ENCODE peak calls at places on chromosomes 16 and 17, in seven cellular contexts. S is Peyer's patch, U is tibial artery, Z is prostate gland, Y is PC-9, G is vagina, M is mesenchymal stem cell. C is an unnamed sample.
A peak's percentile ranks its signal among the peaks of the same experiment; 100 is the strongest.

GRCh38 chr17:66488874-66489273 is 186.5 kb downstream of the PRKCA start:
- DNase-seq in G (no peak), Z (no peak), U (no peak), Y (no peak), M (no peak), S (no peak), C (no peak)

GRCh38 chr17:39192901-39193300 is 4.6 kb downstream of the CACNB1 start:
- DNase-seq in Y (no peak), G (no peak), M (no peak), U (no peak), Z (no peak), S (no peak), C (no peak)

GRCh38 chr17:2282297-2282873 is 21.2 kb downstream of the SMG6 start:
- DNase-seq in M (peak; percentile 89), U (peak; percentile 30), Z (no peak), Y (peak; percentile 56), G (no peak), S (no peak), C (peak; percentile 71)

GRCh38 chr16:71954699-71955195 is 45.5 kb downstream of the PKD1L3 start:
- DNase-seq in Y (no peak), Z (no peak), G (no peak), M (no peak), S (no peak), U (no peak), C (no peak)

GRCh38 chr17:64507418-64507766 is 615 bp downstream of the CEP95 start:
- DNase-seq in G (no peak), U (no peak), S (no peak), Z (peak; percentile 15), M (peak; percentile 90), Y (peak; percentile 61), C (peak; percentile 75)

GRCh38 chr17:18028684-18029540 is 10.1 kb downstream of the ATPAF2 start:
- DNase-seq in Z (no peak), Y (no peak), G (no peak), S (peak; percentile 27), U (no peak), M (no peak), C (no peak)

GRCh38 chr16:71846443-71846842 is 667 bp downstream of the ATXN1L start:
- DNase-seq in G (no peak), Y (no peak), Z (no peak), M (peak; percentile 39), S (no peak), U (no peak), C (peak; percentile 15)

GRCh38 chr16:89785523-89786155 is 30.8 kb downstream of the FANCA start:
- DNase-seq in M (no peak), S (peak; percentile 80), Y (no peak), G (no peak), U (no peak), Z (no peak), C (no peak)

GRCh38 chr16:57736419-57737281 is 1.1 kb downstream of the KATNB1 start:
- DNase-seq in Y (peak; percentile 62), M (peak; percentile 91), G (no peak), S (peak; percentile 68), Z (no peak), U (no peak), C (peak; percentile 24)

GRCh38 chr17:980406-981291 is 1.1 kb upstream of the NXN start:
- DNase-seq in U (peak; percentile 76), M (peak; percentile 91), Z (peak; percentile 83), S (peak; percentile 90), Y (peak; percentile 73), G (no peak), C (peak; percentile 90)

GRCh38 chr16:67594956-67595355 is 32.6 kb downstream of the CTCF start:
- DNase-seq in U (no peak), Y (no peak), Z (no peak), M (peak; percentile 13), G (no peak), S (no peak), C (peak; percentile 39)

GRCh38 chr17:40075216-40076100 is 12.7 kb downstream of the THRA start:
- DNase-seq in Y (no peak), S (peak; percentile 86), Z (peak; percentile 85), G (no peak), M (peak; percentile 70), U (peak; percentile 91), C (peak; percentile 66)

GRCh38 chr16:1493746-1494094 is 560 bp downstream of the TELO2 start:
- DNase-seq in G (no peak), Z (no peak), S (no peak), Y (no peak), U (no peak), M (peak; percentile 42), C (peak; percentile 27)

GRCh38 chr16:2962334-2963073 is 1.6 kb upstream of the KREMEN2 start:
- DNase-seq in M (no peak), S (no peak), G (no peak), Y (no peak), Z (no peak), U (no peak), C (no peak)

GRCh38 chr17:9677411-9677810 is 32.1 kb downstream of the USP43 start:
- DNase-seq in S (no peak), M (no peak), Y (no peak), U (no peak), G (no peak), Z (no peak), C (no peak)

GRCh38 chr17:68197091-68197996 is 50.5 kb upstream of the AMZ2 start:
- DNase-seq in M (no peak), U (no peak), G (no peak), S (peak; percentile 61), Z (no peak), Y (no peak), C (peak; percentile 27)
- H3K4me3 ChIP-seq in M (no peak overlapping the region), U (peak overlapping the region; percentile 15), G (peak overlapping the region; percentile 50), S (peak overlapping the region; percentile 49), Z (peak overlapping the region; percentile 20), Y (peak overlapping the region; percentile 52), C (no peak overlapping the region)

DNA sequence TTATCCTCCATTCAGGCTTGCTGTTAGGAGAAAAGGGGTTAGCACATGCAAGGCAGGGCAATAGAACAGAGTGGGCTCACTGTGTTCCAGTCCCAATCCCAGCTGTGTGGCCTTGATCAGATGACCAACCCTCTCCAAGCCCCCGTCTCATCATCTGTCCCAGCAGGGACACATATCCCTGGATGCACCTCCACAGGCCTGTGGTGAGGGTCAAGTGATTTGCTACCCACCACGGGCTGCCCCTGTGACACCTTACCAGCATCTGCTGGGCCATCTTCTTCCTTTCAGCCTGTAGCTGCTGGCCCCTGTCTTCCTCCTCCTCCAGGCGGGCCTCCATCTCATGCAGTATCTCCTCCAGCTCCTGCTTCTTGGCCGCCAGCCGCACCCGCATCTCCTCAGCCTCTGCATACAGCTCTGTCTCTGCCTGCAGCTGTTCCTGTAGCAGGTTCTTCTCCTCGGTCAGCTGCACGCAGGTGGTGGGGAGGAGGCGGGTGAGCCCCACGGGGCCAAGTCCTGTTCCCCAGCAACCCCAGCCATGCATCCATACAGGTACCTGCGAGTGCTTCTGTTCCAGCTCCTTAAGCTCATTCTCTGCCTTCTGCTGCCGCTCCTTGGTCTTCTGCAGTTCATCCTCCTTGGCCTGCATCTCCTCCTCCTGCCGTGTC is 91.3 kb downstream of the NDE1 start:
- DNase-seq in U (no peak), Z (no peak), S (no peak), G (no peak), M (no peak), Y (no peak), C (no peak)
- H3K4me1 ChIP-seq in U (no peaks in the 10 kb centered on the region), Z (no peaks in the 10 kb centered on the region), S (no peaks in the 10 kb centered on the region), G (no peaks in the 10 kb centered on the region), M (no peaks in the 10 kb centered on the region), Y (no peaks in the 10 kb centered on the region), C (no peaks in the 10 kb centered on the region)

DNA sequence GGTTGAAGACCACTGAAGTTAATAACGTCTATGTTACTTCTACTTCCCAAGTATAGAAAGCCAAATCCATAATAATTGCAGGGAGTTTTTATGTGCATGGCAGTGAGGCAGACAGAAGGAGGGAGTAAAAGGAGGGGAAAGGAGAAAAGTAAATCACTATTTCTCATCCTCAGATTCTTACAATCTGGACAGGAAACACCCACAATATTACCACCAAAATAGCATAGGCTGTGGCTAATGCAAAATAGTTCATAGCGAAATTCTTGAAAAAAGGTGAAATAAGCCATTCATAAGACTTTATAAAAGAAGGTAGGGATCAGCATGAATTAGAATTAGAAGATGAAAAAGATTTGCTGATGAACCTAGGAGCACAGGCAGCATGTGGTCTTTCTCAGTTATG is 128.1 kb downstream of the KCNJ2 start:
- DNase-seq in G (no peak), U (no peak), M (no peak), Y (no peak), S (no peak), Z (no peak), C (no peak)
- H3K27ac ChIP-seq in G (no peak overlapping the region), U (no peak overlapping the region), M (no peak overlapping the region), Y (no peak overlapping the region), S (no peak overlapping the region), Z (no peak overlapping the region), C (no peak overlapping the region)

DNA sequence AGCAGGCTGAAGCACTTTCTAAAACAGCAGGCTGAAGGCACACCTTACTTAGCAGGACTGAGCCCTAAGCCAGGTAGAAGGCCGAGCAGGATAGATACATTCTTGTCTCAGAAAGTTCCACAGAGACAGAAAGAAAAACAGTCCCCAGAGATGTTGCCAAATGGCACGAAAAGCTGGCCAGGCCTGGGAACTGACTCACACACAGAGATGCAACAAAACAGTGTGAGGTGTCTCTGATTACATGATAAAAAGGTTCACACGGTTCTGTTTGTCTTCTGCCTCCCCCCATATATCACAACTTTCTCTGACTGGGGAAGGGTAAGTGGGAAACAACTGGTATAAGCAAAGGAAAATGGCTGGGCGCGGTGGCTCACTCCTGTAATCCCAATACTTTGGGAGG is 1.7 kb downstream of the WBP2 start:
- DNase-seq in G (no peak), S (no peak), M (peak; percentile 88), U (no peak), Y (peak; percentile 85), Z (no peak), C (no peak)
- H3K4me3 ChIP-seq in G (peak overlapping the region; percentile 81), S (no peak overlapping the region), M (peak overlapping the region; percentile 23), U (peak overlapping the region; percentile 60), Y (no peak overlapping the region), Z (no peak overlapping the region), C (no peak overlapping the region)